ENCODE peak calls at places on chromosomes 12 and 14, in seven cellular contexts. N is neural crest cell, Y is fibroblast of pulmonary artery, B is K562, H is esophagus squamous epithelium, P is fibroblast of mammary gland, X is kidney. M is an unnamed sample.

GRCh38 chr14:77804592-77804991 is 4.7 kb downstream of the ADCK1 start:
- DNase-seq in N (no peak), H (no peak), P (peak), B (peak), Y (peak), X (no peak), M (no peak)

GRCh38 chr12:131075611-131076010 is 121.9 kb downstream of the ADGRD1 start:
- DNase-seq in X (peak), N (no peak), B (no peak), H (no peak), Y (no peak), P (no peak), M (no peak)

GRCh38 chr14:25134184-25134583 is 84.2 kb upstream of the STXBP6 start:
- DNase-seq in P (no peak), Y (no peak), B (no peak), X (no peak), N (no peak), H (no peak), M (no peak)

GRCh38 chr12:28799337-28799736 is 349.7 kb upstream of the FAR2 start:
- DNase-seq in X (no peak), B (no peak), H (no peak), N (no peak), Y (no peak), P (no peak), M (no peak)

GRCh38 chr14:21703357-21704339 is 30.0 kb upstream of the OR4E1 start:
- DNase-seq in B (no peak), P (peak), Y (no peak), N (no peak), X (no peak), H (no peak), M (no peak)

GRCh38 chr14:88791629-88792571 is 853 bp downstream of the EML5 start:
- DNase-seq in B (peak), N (peak), H (no peak), P (no peak), X (peak), Y (no peak), M (no peak)

GRCh38 chr12:114694436-114695304 is 10.7 kb upstream of the TBX3 start:
- DNase-seq in Y (no peak), H (no peak), N (no peak), P (no peak), B (no peak), X (peak), M (no peak)

GRCh38 chr12:1666685-1667162 is 24.1 kb upstream of the ADIPOR2 start:
- DNase-seq in B (peak), P (no peak), X (no peak), Y (no peak), N (no peak), H (no peak), M (no peak)

GRCh38 chr14:103656031-103656757 is 27.2 kb downstream of the KLC1 start:
- DNase-seq in H (no peak), N (no peak), B (no peak), X (no peak), Y (peak), P (peak), M (no peak)

DNA sequence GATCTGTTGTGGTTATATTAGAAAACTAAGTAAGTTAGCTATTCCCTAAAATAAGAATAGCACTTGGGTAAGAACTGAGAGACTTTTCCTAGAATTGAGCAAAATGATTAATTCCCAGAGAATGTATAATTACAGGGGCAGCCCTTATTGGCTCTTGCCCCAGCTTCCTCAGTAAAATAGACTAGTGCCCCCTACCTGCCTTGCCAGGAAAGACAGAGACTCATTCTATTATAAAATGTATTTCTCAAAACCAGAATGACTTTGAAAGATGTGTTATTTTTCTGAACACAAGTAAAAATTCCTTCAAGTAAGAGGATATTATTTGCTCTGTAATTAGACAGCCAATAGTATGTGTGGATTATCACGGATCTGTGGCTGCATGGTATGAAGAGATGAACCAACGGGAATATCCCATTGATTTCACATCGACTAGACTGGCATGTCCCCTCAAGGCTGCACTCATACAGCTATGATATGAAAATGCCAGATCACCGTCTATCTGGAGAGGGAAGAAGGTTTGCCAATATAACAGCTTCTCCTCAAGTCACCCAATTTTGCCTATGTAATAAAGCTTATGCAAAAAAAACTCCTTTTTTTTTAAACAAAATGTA is 7.4 kb upstream of the GLRX5 start:
- DNase-seq in Y (peak), B (peak), H (no peak), P (peak), N (no peak), X (no peak), M (peak)
- TF ChIP-seq CTCF in Y (peak), B (peak), H (peak), P (peak), N (peak), X (peak), M (peak)

GRCh38 chr12:108664338-108665258 is 30.9 kb upstream of the SELPLG start:
- DNase-seq in X (peak), B (peak), P (peak), H (peak), N (peak), Y (peak), M (peak)
- TF ChIP-seq CTCF in X (peak), B (peak), P (peak), H (peak), N (peak), Y (peak), M (peak)

DNA sequence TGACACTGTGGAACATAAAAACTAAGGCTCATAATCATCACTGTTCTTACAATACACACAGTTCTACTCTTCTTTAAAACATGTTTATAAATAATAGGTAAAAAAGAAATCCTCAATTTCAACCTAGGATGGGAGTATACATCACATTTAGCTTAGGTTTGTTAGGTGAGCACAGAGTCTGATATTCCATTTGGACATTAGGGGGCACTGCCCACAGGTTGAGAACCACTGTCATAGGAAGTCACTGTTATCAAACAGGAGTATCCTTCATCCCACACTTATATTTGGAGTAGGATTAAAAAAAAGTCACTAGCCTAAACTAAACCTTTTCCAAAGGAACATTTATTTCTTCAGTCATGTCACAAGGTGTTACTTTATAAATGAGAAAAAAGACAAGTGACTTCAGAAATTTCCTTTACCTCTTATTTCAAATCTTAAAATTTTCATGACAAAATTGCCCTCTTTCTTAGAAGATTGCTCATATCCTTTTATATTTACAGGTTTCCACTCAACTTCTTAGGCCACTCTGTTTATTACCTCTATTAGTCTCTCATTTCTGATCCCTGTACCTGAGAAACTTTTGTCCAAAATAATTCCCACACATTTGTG is 240.6 kb downstream of the CPNE8 start:
- DNase-seq in Y (peak), H (no peak), P (peak), B (peak), N (no peak), X (no peak), M (no peak)
- TF ChIP-seq CTCF in Y (peak), H (no peak), P (peak), B (peak), N (peak), X (peak), M (no peak)

GRCh38 chr12:90126125-90126524 is 417.5 kb upstream of the ATP2B1 start:
- DNase-seq in Y (no peak), X (no peak), H (no peak), P (no peak), B (no peak), N (no peak), M (no peak)

GRCh38 chr12:90129369-90130030 is 420.9 kb upstream of the ATP2B1 start:
- DNase-seq in B (no peak), X (no peak), P (no peak), H (no peak), Y (no peak), N (no peak), M (no peak)

GRCh38 chr12:90124914-90125313 is 416.3 kb upstream of the ATP2B1 start:
- DNase-seq in B (no peak), Y (no peak), X (no peak), P (no peak), H (no peak), N (no peak), M (no peak)

GRCh38 chr12:90124289-90124688 is 415.7 kb upstream of the ATP2B1 start:
- DNase-seq in H (no peak), P (no peak), N (no peak), Y (no peak), B (no peak), X (no peak), M (no peak)

DNA sequence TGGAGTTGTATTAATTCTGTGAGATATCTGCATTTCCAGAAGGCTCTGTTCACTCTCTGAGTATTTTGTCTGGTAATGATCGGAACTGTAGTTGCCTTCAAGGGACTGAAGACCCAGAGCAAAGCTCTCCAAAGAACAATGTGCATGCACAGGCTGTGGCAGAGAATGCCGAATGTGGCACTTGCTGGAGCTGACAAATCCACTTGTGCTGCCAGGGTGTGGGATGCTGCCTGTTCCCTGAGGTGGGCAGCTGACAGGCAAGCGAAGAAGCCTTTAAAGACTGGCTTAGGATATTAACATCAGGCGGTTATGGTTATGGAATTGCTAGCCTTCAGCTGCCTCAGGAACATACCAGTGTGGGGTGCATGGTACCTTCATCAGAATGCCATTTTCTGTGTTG is 419.9 kb upstream of the ATP2B1 start:
- DNase-seq in X (peak), H (no peak), Y (no peak), N (no peak), B (no peak), P (no peak), M (no peak)
- TF ChIP-seq CTCF in X (no peak), H (no peak), Y (no peak), N (no peak), B (no peak), P (no peak), M (no peak)

GRCh38 chr12:89539425-89540117 is 13.7 kb upstream of the POC1B start:
- DNase-seq in N (no peak), P (no peak), Y (no peak), H (no peak), X (no peak), B (peak), M (no peak)
- TF ChIP-seq CTCF in N (no peak), P (no peak), Y (no peak), H (no peak), X (no peak), B (no peak), M (no peak)

GRCh38 chr14:36524874-36525745 is 5.1 kb upstream of the NKX2-1 start:
- DNase-seq in Y (no peak), X (no peak), P (peak), H (no peak), N (peak), B (peak), M (no peak)

GRCh38 chr14:36522972-36523685 is 3.1 kb upstream of the NKX2-1 start:
- DNase-seq in N (no peak), H (no peak), P (no peak), B (no peak), X (no peak), Y (no peak), M (no peak)

GRCh38 chr14:36525746-36526099 is 5.7 kb upstream of the NKX2-1 start:
- DNase-seq in X (no peak), Y (no peak), N (no peak), H (no peak), P (no peak), B (no peak), M (no peak)

GRCh38 chr14:36522347-36522971 is 2.4 kb upstream of the NKX2-1 start:
- DNase-seq in X (no peak), H (no peak), N (peak), P (no peak), B (no peak), Y (no peak), M (no peak)

GRCh38 chr14:36524220-36524837 is 4.3 kb upstream of the NKX2-1 start:
- DNase-seq in H (no peak), X (no peak), B (no peak), Y (no peak), P (no peak), N (no peak), M (no peak)
- TF ChIP-seq CTCF in H (no peak), X (no peak), B (no peak), Y (no peak), P (no peak), N (peak), M (no peak)

DNA sequence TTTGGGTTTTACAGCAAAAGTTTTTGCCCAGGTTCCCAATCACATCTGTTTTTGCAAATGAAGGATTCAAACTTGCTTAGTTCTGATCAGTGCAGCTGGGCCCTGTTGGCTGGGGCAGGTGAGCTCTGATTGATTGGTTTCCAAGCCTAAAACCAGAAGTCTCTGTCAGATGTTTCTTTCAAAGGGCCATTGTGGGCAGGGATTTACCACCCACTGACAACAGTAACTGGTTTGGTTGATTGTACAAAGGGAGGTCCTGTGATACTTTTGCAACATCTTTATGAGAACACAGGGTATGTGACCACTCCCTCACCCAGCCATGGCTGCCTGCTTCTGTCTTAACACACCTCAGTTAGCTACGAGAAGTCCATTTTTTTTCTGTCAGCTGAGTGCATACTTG is 184.1 kb downstream of the FLRT2 start:
- DNase-seq in N (no peak), Y (no peak), B (no peak), H (no peak), X (no peak), P (no peak), M (no peak)
- TF ChIP-seq CTCF in N (no peak), Y (no peak), B (no peak), H (no peak), X (no peak), P (no peak), M (no peak)

GRCh38 chr14:54715244-54715643 is 148.3 kb downstream of the SAMD4A start:
- DNase-seq in P (peak), Y (peak), N (no peak), B (peak), H (no peak), X (no peak), M (no peak)
- TF ChIP-seq CTCF in P (peak), Y (peak), N (no peak), B (no peak), H (no peak), X (no peak), M (no peak)

GRCh38 chr12:60421741-60422140 is 825.9 kb downstream of the SLC16A7 start:
- DNase-seq in Y (no peak), N (no peak), P (peak), H (no peak), B (no peak), X (no peak), M (no peak)
- TF ChIP-seq CTCF in Y (no peak), N (no peak), P (no peak), H (no peak), B (no peak), X (no peak), M (no peak)

M was measured in CD4-positive, alpha-beta T cell.